ENCODE peak calls at places on chromosomes 13 and 19, in nine cellular contexts. T is pancreas, X is neuronal stem cell, N is psoas muscle, B is BJ, F is cardiac muscle cell, G is fibroblast of lung, H is left ventricle myocardium inferior, Z is right atrium auricular region. V is an unnamed sample. For H3K27me3, the result is how much of the 10 kb centered on the place peaks cover.

GRCh38 chr19:4456566-4456842 is 1.1 kb downstream of the UBXN6 start:
- DNase-seq in T (peak), X (no peak), N (peak), B (no peak), F (peak), G (peak), H (no peak), Z (no peak), V (no peak)

GRCh38 chr13:101397742-101398141 is 18.6 kb downstream of the NALCN start:
- DNase-seq in T (no peak), X (no peak), N (no peak), B (peak), F (no peak), G (peak), H (no peak), Z (no peak), V (no peak)

GRCh38 chr13:77009011-77009410 is 17.1 kb downstream of the CLN5 start:
- DNase-seq in T (no peak), X (no peak), N (no peak), B (no peak), F (peak), G (no peak), H (no peak), Z (no peak), V (no peak)

GRCh38 chr19:45350477-45351058 is 10.0 kb downstream of the KLC3 start:
- DNase-seq in T (no peak), X (no peak), N (no peak), B (no peak), F (no peak), G (no peak), H (no peak), Z (no peak), V (no peak)

GRCh38 chr13:46799139-46799538 is 2.2 kb upstream of the ESD start:
- DNase-seq in T (no peak), X (no peak), N (no peak), B (no peak), F (no peak), G (no peak), H (no peak), Z (no peak), V (no peak)

GRCh38 chr13:24281188-24282008 is 28.0 kb upstream of the C1QTNF9 start:
- DNase-seq in T (peak), X (no peak), N (no peak), B (no peak), F (no peak), G (no peak), H (no peak), Z (peak), V (no peak)

GRCh38 chr19:19444694-19445155 is 39.2 kb downstream of the GATAD2A start:
- DNase-seq in T (no peak), X (no peak), N (no peak), B (no peak), F (no peak), G (no peak), H (no peak), Z (no peak), V (no peak)

GRCh38 chr19:17240062-17240854 is 5.5 kb downstream of the NR2F6 start:
- DNase-seq in T (no peak), X (no peak), N (no peak), B (no peak), F (no peak), G (no peak), H (no peak), Z (no peak), V (no peak)

GRCh38 chr13:19713186-19713965 is 69.4 kb downstream of the PSPC1 start:
- DNase-seq in T (no peak), X (no peak), N (no peak), B (no peak), F (peak), G (peak), H (no peak), Z (no peak), V (no peak)

GRCh38 chr13:49302222-49302621 is 54.5 kb downstream of the CDADC1 start:
- DNase-seq in T (no peak), X (no peak), N (no peak), B (no peak), F (no peak), G (no peak), H (no peak), Z (no peak), V (no peak)

GRCh38 chr13:26679411-26679810 is 81.2 kb downstream of the GPR12 start:
- DNase-seq in T (no peak), X (no peak), N (no peak), B (peak), F (no peak), G (peak), H (no peak), Z (no peak), V (no peak)

GRCh38 chr13:98945863-98946605 is 31.8 kb downstream of the DOCK9 start:
- DNase-seq in T (no peak), X (no peak), N (no peak), B (no peak), F (no peak), G (no peak), H (no peak), Z (no peak), V (no peak)

GRCh38 chr13:87535911-87536310 is 135.3 kb upstream of the SLITRK5 start:
- DNase-seq in T (no peak), X (no peak), N (no peak), B (no peak), F (no peak), G (no peak), H (no peak), Z (no peak), V (no peak)

GRCh38 chr19:18483119-18483518 is 38.8 kb downstream of the ELL start:
- DNase-seq in T (no peak), X (no peak), N (no peak), B (no peak), F (no peak), G (no peak), H (no peak), Z (no peak), V (no peak)

GRCh38 chr13:37647038-37647650 is 48.6 kb upstream of the POSTN start:
- DNase-seq in T (no peak), X (peak), N (no peak), B (no peak), F (peak), G (no peak), H (no peak), Z (no peak), V (no peak)

GRCh38 chr19:46495789-46496099 is at the start of gene PNMA8B:
- DNase-seq in T (peak), X (peak), N (peak), B (no peak), F (peak), G (peak), H (peak), Z (no peak), V (no peak)

GRCh38 chr19:1285737-1286360 is at the start of gene EFNA2:
- DNase-seq in T (peak), X (no peak), N (no peak), B (no peak), F (peak), G (no peak), H (no peak), Z (no peak), V (no peak)

GRCh38 chr19:1284979-1285736 is 515 bp upstream of the EFNA2 start:
- DNase-seq in T (peak), X (no peak), N (no peak), B (no peak), F (peak), G (no peak), H (no peak), Z (no peak), V (no peak)

GRCh38 chr19:1287622-1288527 is 2.2 kb downstream of the EFNA2 start:
- DNase-seq in T (peak), X (no peak), N (no peak), B (no peak), F (no peak), G (no peak), H (no peak), Z (no peak), V (no peak)

GRCh38 chr19:1286859-1287621 is 1.4 kb downstream of the EFNA2 start:
- DNase-seq in T (no peak), X (no peak), N (no peak), B (no peak), F (no peak), G (no peak), H (no peak), Z (no peak), V (no peak)

GRCh38 chr19:1286451-1286858 is 782 bp downstream of the EFNA2 start:
- DNase-seq in T (peak), X (no peak), N (no peak), B (no peak), F (no peak), G (no peak), H (no peak), Z (no peak), V (no peak)
- H3K27me3 ChIP-seq in T (under half), X (under half), N (under half), B (under half), F (under half), G (under half), H (half or more), Z (under half), V (under half)

DNA sequence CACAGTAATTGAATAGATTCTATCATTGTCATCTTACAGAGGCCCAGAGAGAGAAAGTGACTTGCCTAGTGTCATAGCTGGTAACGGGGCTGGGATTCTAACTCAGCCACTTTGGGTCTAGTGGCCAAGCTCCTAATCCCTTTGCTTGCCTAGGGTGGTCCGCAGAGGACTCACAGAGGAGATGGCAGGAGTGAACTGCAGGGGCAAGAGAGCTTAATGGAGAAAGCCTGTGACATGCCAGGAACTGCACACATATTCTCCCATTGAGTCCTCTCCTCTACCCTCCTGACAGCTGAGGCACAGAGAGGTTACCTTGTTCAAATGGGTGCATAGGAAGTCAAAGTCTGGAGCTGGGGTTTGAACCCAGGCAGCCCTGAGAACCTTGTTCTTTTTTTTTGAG is 2.7 kb downstream of the LSR start:
- DNase-seq in T (no peak), X (no peak), N (no peak), B (no peak), F (no peak), G (no peak), H (no peak), Z (peak), V (no peak)
- H3K27me3 ChIP-seq in T (under half), X (under half), N (under half), B (under half), F (under half), G (under half), H (under half), Z (under half), V (under half)

GRCh38 chr19:15200575-15201364 is at the start of gene NOTCH3:
- DNase-seq in T (peak), X (peak), N (no peak), B (no peak), F (peak), G (no peak), H (no peak), Z (no peak), V (no peak)
- H3K27me3 ChIP-seq in T (under half), X (under half), N (under half), B (under half), F (under half), G (under half), H (half or more), Z (under half), V (under half)

GRCh38 chr19:39084732-39085080 is 538 bp downstream of the ACP7 start:
- DNase-seq in T (no peak), X (no peak), N (no peak), B (no peak), F (no peak), G (no peak), H (no peak), Z (no peak), V (no peak)

GRCh38 chr19:39083983-39084731 is at the start of gene ACP7:
- DNase-seq in T (peak), X (no peak), N (no peak), B (no peak), F (peak), G (no peak), H (no peak), Z (no peak), V (no peak)

GRCh38 chr19:39085392-39085791 is 1.2 kb downstream of the ACP7 start:
- DNase-seq in T (no peak), X (no peak), N (no peak), B (no peak), F (no peak), G (no peak), H (no peak), Z (no peak), V (no peak)

GRCh38 chr19:39087907-39088686 is 3.9 kb downstream of the ACP7 start:
- DNase-seq in T (no peak), X (no peak), N (no peak), B (no peak), F (no peak), G (no peak), H (no peak), Z (no peak), V (no peak)

DNA sequence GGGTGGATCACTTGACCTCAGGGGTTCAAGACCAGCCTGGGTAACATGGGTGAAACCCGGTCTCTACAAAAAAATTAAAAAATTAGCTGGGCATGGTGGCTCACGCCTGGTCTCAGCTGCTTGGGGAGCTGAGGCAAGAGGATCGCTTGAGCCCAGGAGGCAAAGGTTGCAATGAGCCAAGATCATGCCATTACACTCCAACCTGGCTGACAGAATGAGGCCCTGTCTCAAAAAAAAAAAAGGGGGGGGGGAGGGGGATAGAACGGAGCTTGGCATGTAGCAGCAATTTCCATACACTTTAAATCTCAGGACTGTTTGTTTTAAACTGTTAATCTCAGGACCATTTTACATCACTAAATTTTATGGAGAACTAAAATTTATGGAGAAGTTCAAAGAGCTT is 2.2 kb downstream of the ACP7 start:
- DNase-seq in T (no peak), X (no peak), N (no peak), B (no peak), F (no peak), G (no peak), H (no peak), Z (no peak), V (no peak)
- H3K27me3 ChIP-seq in T (under half), X (under half), N (under half), B (under half), F (half or more), G (under half), H (half or more), Z (under half), V (under half)

GRCh38 chr19:38392707-38393308 is 4.3 kb downstream of the SPRED3 start:
- DNase-seq in T (no peak), X (no peak), N (no peak), B (no peak), F (no peak), G (no peak), H (no peak), Z (no peak), V (no peak)

GRCh38 chr19:38394488-38394887 is 6.0 kb downstream of the SPRED3 start:
- DNase-seq in T (no peak), X (no peak), N (no peak), B (no peak), F (peak), G (peak), H (no peak), Z (no peak), V (peak)

GRCh38 chr19:38399081-38399480 is 3.8 kb upstream of the FAM98C start:
- DNase-seq in T (no peak), X (no peak), N (no peak), B (no peak), F (no peak), G (no peak), H (no peak), Z (no peak), V (no peak)

GRCh38 chr19:38391911-38392464 is 3.5 kb downstream of the SPRED3 start:
- DNase-seq in T (no peak), X (no peak), N (no peak), B (no peak), F (no peak), G (no peak), H (no peak), Z (no peak), V (no peak)

GRCh38 chr19:38395381-38396127 is 7.1 kb downstream of the SPRED3 start:
- DNase-seq in T (no peak), X (no peak), N (no peak), B (no peak), F (no peak), G (no peak), H (no peak), Z (no peak), V (peak)
- H3K27me3 ChIP-seq in T (under half), X (under half), N (under half), B (under half), F (under half), G (under half), H (half or more), Z (under half), V (under half)

GRCh38 chr19:43527860-43528622 is 1.0 kb upstream of the ETHE1 start:
- DNase-seq in T (no peak), X (no peak), N (peak), B (no peak), F (no peak), G (no peak), H (no peak), Z (peak), V (no peak)
- H3K27me3 ChIP-seq in T (under half), X (under half), N (under half), B (under half), F (under half), G (under half), H (under half), Z (under half), V (under half)

GRCh38 chr19:50947123-50947522 is 5.7 kb downstream of the KLK5 start:
- DNase-seq in T (no peak), X (no peak), N (no peak), B (no peak), F (no peak), G (no peak), H (no peak), Z (no peak), V (no peak)
- H3K27me3 ChIP-seq in T (under half), X (under half), N (under half), B (under half), F (under half), G (under half), H (half or more), Z (under half), V (under half)

GRCh38 chr13:112067871-112068305 is 939 bp downstream of the SOX1 start:
- DNase-seq in T (no peak), X (no peak), N (no peak), B (no peak), F (peak), G (no peak), H (no peak), Z (no peak), V (no peak)

GRCh38 chr13:112069727-112070300 is 2.9 kb downstream of the SOX1 start:
- DNase-seq in T (no peak), X (no peak), N (no peak), B (no peak), F (no peak), G (no peak), H (no peak), Z (no peak), V (no peak)

GRCh38 chr13:112067121-112067741 is at the start of gene SOX1:
- DNase-seq in T (no peak), X (no peak), N (no peak), B (no peak), F (peak), G (no peak), H (no peak), Z (no peak), V (no peak)

GRCh38 chr13:112068531-112069062 is 1.6 kb downstream of the SOX1 start:
- DNase-seq in T (no peak), X (no peak), N (no peak), B (no peak), F (no peak), G (no peak), H (no peak), Z (no peak), V (no peak)

DNA sequence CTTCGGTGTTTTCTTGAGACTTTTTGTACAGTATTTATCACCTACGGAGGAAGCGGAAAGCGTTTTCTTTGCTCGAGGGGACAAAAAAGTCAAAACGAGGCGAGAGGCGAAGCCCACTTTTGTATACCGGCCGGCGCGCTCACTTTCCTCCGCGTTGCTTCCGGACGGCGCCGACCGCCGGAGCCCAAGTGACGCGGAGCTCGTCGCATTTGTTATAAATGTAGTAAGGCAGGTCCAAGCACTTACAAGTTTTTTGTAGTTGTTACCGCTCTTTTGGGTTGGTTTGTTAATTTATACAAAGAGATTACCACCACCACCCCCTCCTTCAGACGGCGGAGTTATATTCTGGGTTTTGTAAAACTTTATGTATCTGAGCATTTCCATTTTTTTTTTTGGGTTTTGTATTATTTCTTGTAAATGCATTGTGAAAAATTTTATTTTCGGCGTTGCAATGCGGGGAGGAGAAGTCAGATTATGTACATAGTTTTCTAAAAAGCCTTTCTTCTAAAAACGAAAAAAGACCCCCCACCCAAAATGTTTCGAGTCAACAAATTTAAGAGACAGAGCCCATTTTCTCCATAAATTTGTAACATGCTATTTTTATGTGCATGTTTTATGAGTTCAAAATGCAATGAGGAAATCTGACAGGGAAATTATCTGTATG is 2.2 kb downstream of the SOX1 start:
- DNase-seq in T (no peak), X (no peak), N (no peak), B (no peak), F (no peak), G (no peak), H (no peak), Z (no peak), V (no peak)
- H3K27me3 ChIP-seq in T (under half), X (under half), N (under half), B (under half), F (half or more), G (under half), H (half or more), Z (under half), V (under half)

DNA sequence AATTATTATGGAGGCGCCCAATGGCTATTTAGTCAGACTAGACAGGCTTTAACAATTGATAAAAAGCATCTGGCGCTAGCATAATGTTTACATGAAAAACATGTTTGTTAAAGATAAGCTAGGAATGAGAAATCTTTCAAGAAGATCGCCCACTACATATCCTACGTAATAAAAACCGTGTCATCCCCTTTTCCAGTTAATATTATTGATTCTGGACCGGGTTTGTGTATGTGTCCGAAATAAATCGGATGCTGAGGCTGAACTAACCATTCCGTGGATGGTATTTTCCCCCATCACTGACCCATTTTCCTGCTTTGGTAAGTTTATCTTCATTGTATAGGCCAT is 8.8 kb downstream of the COL4A1 start:
- DNase-seq in T (no peak), X (no peak), N (no peak), B (no peak), F (no peak), G (peak), H (no peak), Z (no peak), V (no peak)
- H3K27me3 ChIP-seq in T (under half), X (under half), N (under half), B (under half), F (under half), G (under half), H (under half), Z (under half), V (under half)

DNA sequence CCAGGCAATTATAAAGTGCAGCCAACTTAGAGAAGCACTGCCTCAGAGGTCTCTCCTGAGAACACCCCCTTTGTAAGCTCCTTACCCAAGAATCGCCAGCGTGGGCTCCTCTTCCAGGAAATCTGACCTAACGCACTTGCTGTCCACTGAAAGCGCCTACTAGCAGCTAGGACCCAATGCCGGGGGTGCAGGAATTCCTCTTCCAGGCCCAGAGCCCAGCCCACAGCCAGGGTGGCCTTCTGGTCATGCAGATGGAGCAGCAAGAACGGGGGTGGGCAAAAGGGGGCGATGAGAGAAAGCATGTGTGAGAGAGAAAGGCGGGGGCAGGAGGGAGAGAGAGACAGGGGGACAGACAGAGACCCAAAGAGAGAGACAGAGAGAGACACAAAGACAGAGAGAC is 67.0 kb upstream of the CACNA1A start:
- DNase-seq in T (no peak), X (no peak), N (no peak), B (no peak), F (no peak), G (no peak), H (no peak), Z (no peak), V (no peak)
- H3K27me3 ChIP-seq in T (under half), X (under half), N (under half), B (under half), F (under half), G (under half), H (half or more), Z (under half), V (under half)